ENCODE peak calls at places on chromosomes 2 and 18, in six cellular contexts. L is CD4-positive, alpha-beta T cell; A is GM04504; R is left ventricle myocardium inferior; X is hypothalamus; Z is neural progenitor cell. N is an unnamed sample.

GRCh38 chr18:23487738-23488625 is 15.3 kb upstream of the RMC1 start:
- DNase-seq in L (peak; percentile 30), A (no peak), R (no peak), X (no peak), Z (no peak), N (peak; percentile 51)

GRCh38 chr2:144078091-144078490 is 441.8 kb downstream of the ZEB2 start:
- DNase-seq in L (no peak), A (no peak), R (no peak), X (no peak), Z (no peak), N (peak; percentile 73)

GRCh38 chr2:1047485-1047884 is 96.8 kb downstream of the SNTG2 start:
- DNase-seq in L (no peak), A (no peak), R (no peak), X (no peak), Z (no peak), N (peak; percentile 11)

GRCh38 chr2:237932731-237933131 is 34.1 kb upstream of the UBE2F start:
- DNase-seq in L (no peak), A (peak; percentile 68), R (no peak), X (no peak), Z (no peak), N (peak; percentile 96)

GRCh38 chr18:74567805-74568204 is 29.9 kb upstream of the ZNF407 start:
- DNase-seq in L (no peak), A (no peak), R (no peak), X (no peak), Z (no peak), N (no peak)

GRCh38 chr2:169641464-169641863 is 52.7 kb downstream of the CFAP210 start:
- DNase-seq in L (no peak), A (no peak), R (no peak), X (no peak), Z (no peak), N (no peak)

GRCh38 chr2:240135706-240136012 is 446 bp downstream of the COPS9 start:
- DNase-seq in L (no peak), A (no peak), R (no peak), X (no peak), Z (no peak), N (no peak)

GRCh38 chr2:101843048-101843447 is 145.5 kb downstream of the MAP4K4 start:
- DNase-seq in L (no peak), A (no peak), R (no peak), X (no peak), Z (no peak), N (peak; percentile 82)

GRCh38 chr2:230961091-230961491 is 34.8 kb upstream of the SPATA3 start:
- DNase-seq in L (no peak), A (no peak), R (no peak), X (no peak), Z (no peak), N (peak; percentile 17)

GRCh38 chr2:237878321-237879057 is 19.1 kb downstream of the RAMP1 start:
- DNase-seq in L (no peak), A (no peak), R (no peak), X (no peak), Z (no peak), N (no peak)

GRCh38 chr2:219868635-219869034 is 241.2 kb downstream of the SLC4A3 start:
- DNase-seq in L (no peak), A (no peak), R (no peak), X (no peak), Z (no peak), N (no peak)

GRCh38 chr2:195124391-195125079 is 532.5 kb upstream of the SLC39A10 start:
- DNase-seq in L (no peak), A (no peak), R (no peak), X (no peak), Z (no peak), N (no peak)

GRCh38 chr2:235462415-235462790 is 31.4 kb upstream of the AGAP1 start:
- DNase-seq in L (no peak), A (no peak), R (no peak), X (no peak), Z (no peak), N (no peak)

N was measured in fibroblast of the aortic adventitia.